ENCODE peak calls at places on chromosome 20, in seven cellular contexts. L, W, K, R, N, T and P are unnamed samples.
A peak's percentile ranks its signal among the peaks of the same experiment; 100 is the strongest.

GRCh38 chr20:9015984-9016324 is 52.9 kb upstream of the PLCB4 start:
- DNase-seq in L (peak; percentile 58), W (no peak), K (peak; percentile 71), R (peak; percentile 25), N (no peak), T (peak; percentile 11), P (no peak)

GRCh38 chr20:62158541-62158940 is 15.0 kb downstream of the SS18L1 start:
- DNase-seq in L (no peak), W (no peak), K (no peak), R (no peak), N (no peak), T (no peak), P (no peak)

GRCh38 chr20:61876931-61877330 is 188.8 kb downstream of the TAF4 start:
- DNase-seq in L (no peak), W (no peak), K (no peak), R (no peak), N (no peak), T (no peak), P (no peak)

GRCh38 chr20:62052842-62053464 is 12.7 kb downstream of the TAF4 start:
- DNase-seq in L (no peak), W (no peak), K (no peak), R (no peak), N (no peak), T (no peak), P (no peak)

GRCh38 chr20:19981091-19981490 is 36.1 kb upstream of the NAA20 start:
- DNase-seq in L (peak; percentile 59), W (no peak), K (peak; percentile 57), R (peak; percentile 74), N (no peak), T (no peak), P (no peak)

GRCh38 chr20:1373614-1374013 is 19.2 kb downstream of the FKBP1A start:
- DNase-seq in L (no peak), W (no peak), K (no peak), R (no peak), N (no peak), T (no peak), P (no peak)

GRCh38 chr20:52779125-52779524 is 193.0 kb upstream of the TSHZ2 start:
- DNase-seq in L (no peak), W (no peak), K (no peak), R (peak; percentile 11), N (no peak), T (peak; percentile 16), P (no peak)

GRCh38 chr20:43363506-43363905 is 94.2 kb upstream of the SRSF6 start:
- DNase-seq in L (no peak), W (no peak), K (no peak), R (no peak), N (no peak), T (peak; percentile 33), P (no peak)

GRCh38 chr20:5696011-5696559 is 54.1 kb upstream of the SHLD1 start:
- DNase-seq in L (peak; percentile 99), W (no peak), K (no peak), R (peak; percentile 86), N (no peak), T (no peak), P (no peak)

GRCh38 chr20:60292001-60292520 is 333.8 kb downstream of the CDH26 start:
- DNase-seq in L (no peak), W (no peak), K (no peak), R (no peak), N (no peak), T (no peak), P (no peak)

GRCh38 chr20:62133864-62134263 is 9.3 kb downstream of the PSMA7 start:
- DNase-seq in L (no peak), W (no peak), K (peak; percentile 37), R (no peak), N (no peak), T (no peak), P (no peak)

GRCh38 chr20:20184149-20184548 is 131.8 kb downstream of the CFAP61 start:
- DNase-seq in L (no peak), W (no peak), K (no peak), R (no peak), N (no peak), T (peak; percentile 70), P (no peak)

GRCh38 chr20:41290804-41291389 is 26.6 kb downstream of the ZHX3 start:
- DNase-seq in L (no peak), W (no peak), K (no peak), R (no peak), N (no peak), T (peak; percentile 7), P (no peak)

GRCh38 chr20:44643596-44644383 is 7.7 kb downstream of the ADA start:
- DNase-seq in L (peak; percentile 80), W (peak; percentile 84), K (peak; percentile 99), R (peak; percentile 99), N (peak; percentile 57), T (peak; percentile 81), P (no peak)

GRCh38 chr20:2093200-2093781 is 8.3 kb upstream of the STK35 start:
- DNase-seq in L (no peak), W (peak; percentile 59), K (peak; percentile 48), R (no peak), N (no peak), T (peak; percentile 25), P (no peak)

GRCh38 chr20:17626217-17627007 is 55.6 kb downstream of the RRBP1 start:
- DNase-seq in L (no peak), W (no peak), K (no peak), R (no peak), N (no peak), T (no peak), P (no peak)

GRCh38 chr20:58697201-58697866 is 4.7 kb downstream of the NPEPL1 start:
- DNase-seq in L (no peak), W (peak; percentile 18), K (no peak), R (no peak), N (no peak), T (no peak), P (no peak)

GRCh38 chr20:44720994-44721784 is 6.0 kb downstream of the CCN5 start:
- DNase-seq in L (peak; percentile 77), W (no peak), K (no peak), R (peak; percentile 72), N (no peak), T (no peak), P (no peak)

GRCh38 chr20:62822239-62822787 is 5.5 kb downstream of the COL9A3 start:
- DNase-seq in L (no peak), W (no peak), K (peak; percentile 40), R (no peak), N (no peak), T (no peak), P (no peak)

GRCh38 chr20:2088904-2089303 is 12.7 kb upstream of the STK35 start:
- DNase-seq in L (no peak), W (no peak), K (no peak), R (no peak), N (no peak), T (no peak), P (no peak)

GRCh38 chr20:41170386-41171105 is 33.2 kb downstream of the PLCG1 start:
- DNase-seq in L (no peak), W (no peak), K (no peak), R (no peak), N (no peak), T (no peak), P (no peak)

GRCh38 chr20:25212242-25212641 is 16.7 kb downstream of the ENTPD6 start:
- DNase-seq in L (no peak), W (no peak), K (no peak), R (no peak), N (no peak), T (no peak), P (no peak)

GRCh38 chr20:35954907-35955251 is 577 bp upstream of the SCAND1 start:
- DNase-seq in L (peak; percentile 43), W (no peak), K (no peak), R (peak; percentile 68), N (no peak), T (peak; percentile 53), P (no peak)

GRCh38 chr20:42577193-42577592 is 612.5 kb downstream of the PTPRT start:
- DNase-seq in L (no peak), W (peak; percentile 30), K (peak; percentile 6), R (no peak), N (no peak), T (no peak), P (no peak)

GRCh38 chr20:8860011-8860495 is 208.8 kb upstream of the PLCB4 start:
- DNase-seq in L (peak; percentile 98), W (no peak), K (no peak), R (peak; percentile 61), N (no peak), T (peak; percentile 3), P (no peak)

DNA sequence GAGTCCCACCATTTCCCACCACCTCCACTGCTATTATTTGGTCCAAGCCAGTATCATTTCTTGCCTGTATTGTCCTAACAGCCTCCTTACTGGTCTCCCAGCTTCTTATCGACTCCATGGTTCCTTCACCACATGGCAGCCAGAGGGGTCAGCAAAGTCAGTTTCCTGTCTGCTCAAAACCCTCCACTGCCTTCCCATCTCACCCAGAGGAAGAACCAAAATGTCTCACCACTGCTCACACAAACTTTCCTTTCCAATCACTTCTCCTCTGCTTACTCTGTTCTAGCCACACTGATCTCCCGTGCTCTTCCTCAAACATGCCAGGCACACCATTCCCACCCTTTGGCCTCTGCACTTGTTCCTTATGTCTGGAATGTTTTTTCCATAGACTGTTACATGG is 39.7 kb downstream of the BCL2L1 start:
- DNase-seq in L (no peak), W (no peak), K (no peak), R (no peak), N (no peak), T (no peak), P (no peak)
- H3K9ac ChIP-seq in L (no peak overlapping the region), W (no peak overlapping the region), K (no peak overlapping the region), R (peak overlapping the region; percentile 23), N (no peak overlapping the region), T (no peak overlapping the region), P (no peak overlapping the region)

GRCh38 chr20:57060407-57061057 is 205.9 kb downstream of the BMP7 start:
- DNase-seq in L (no peak), W (no peak), K (no peak), R (no peak), N (no peak), T (no peak), P (no peak)

GRCh38 chr20:57062241-57062640 is 204.2 kb downstream of the BMP7 start:
- DNase-seq in L (no peak), W (no peak), K (no peak), R (no peak), N (no peak), T (no peak), P (no peak)

GRCh38 chr20:57061058-57061900 is 205.2 kb downstream of the BMP7 start:
- DNase-seq in L (no peak), W (peak; percentile 78), K (peak; percentile 75), R (peak; percentile 67), N (no peak), T (peak; percentile 8), P (peak; percentile 57)

GRCh38 chr20:57056651-57057050 is 209.8 kb downstream of the BMP7 start:
- DNase-seq in L (no peak), W (no peak), K (no peak), R (peak; percentile 18), N (no peak), T (no peak), P (no peak)

GRCh38 chr20:57059055-57059617 is 207.3 kb downstream of the BMP7 start:
- DNase-seq in L (no peak), W (no peak), K (no peak), R (peak; percentile 44), N (no peak), T (no peak), P (no peak)
- H4K8ac ChIP-seq in L (no peak overlapping the region), W (no peak overlapping the region), K (no peak overlapping the region), R (no peak overlapping the region), N (no peak overlapping the region), T (no peak overlapping the region), P (no peak overlapping the region)

GRCh38 chr20:54107600-54108393 is 37.4 kb upstream of the BCAS1 start:
- DNase-seq in L (no peak), W (no peak), K (peak; percentile 70), R (no peak), N (no peak), T (no peak), P (no peak)
- H3K9ac ChIP-seq in L (no peak overlapping the region), W (no peak overlapping the region), K (no peak overlapping the region), R (no peak overlapping the region), N (no peak overlapping the region), T (no peak overlapping the region), P (no peak overlapping the region)

GRCh38 chr20:10788055-10788454 is 114.3 kb upstream of the JAG1 start:
- DNase-seq in L (no peak), W (no peak), K (no peak), R (no peak), N (no peak), T (no peak), P (no peak)
- H4K8ac ChIP-seq in L (no peak overlapping the region), W (no peak overlapping the region), K (no peak overlapping the region), R (no peak overlapping the region), N (no peak overlapping the region), T (no peak overlapping the region), P (no peak overlapping the region)